ENCODE peak calls at places on chromosomes 4 and X, in ten cellular contexts. Q is MCF 10A; V is stimulated activated CD8-positive, alpha-beta memory T cell treated with anti-CD3 and anti-CD28 coated beads, Interleukin-7, amount 100 ng/mL, for 1 hour; H is caudate nucleus; Y is endothelial cell of umbilical vein; M is activated CD8-positive, alpha-beta memory T cell treated with anti-CD3 and anti-CD28 coated beads for 48 hours; O is activated naive CD4-positive, alpha-beta T cell; X is HEK293T; D is ecto neural progenitor cell; C is Daoy. G is an unnamed sample.

GRCh38 chrX:12441376-12442128 is 303.3 kb downstream of the FRMPD4 start:
- DNase-seq in Q (peak), V (no peak), H (no peak), Y (no peak), M (no peak), O (no peak), X (no peak), D (no peak), C (peak), G (no peak)

GRCh38 chr4:83535520-83535944 is 376 bp upstream of the GPAT3 start:
- DNase-seq in Q (peak), V (no peak), H (peak), Y (peak), M (no peak), O (peak), X (peak), D (peak), C (peak), G (no peak)

GRCh38 chr4:36235306-36235705 is 9.0 kb downstream of the ARAP2 start:
- DNase-seq in Q (peak), V (no peak), H (no peak), Y (no peak), M (no peak), O (no peak), X (no peak), D (no peak), C (peak), G (no peak)

GRCh38 chr4:116585240-116585639 is 500.1 kb downstream of the TRAM1L1 start:
- DNase-seq in Q (peak), V (no peak), H (no peak), Y (peak), M (no peak), O (no peak), X (no peak), D (no peak), C (no peak), G (no peak)

GRCh38 chrX:102858826-102859627 is 78.0 kb upstream of the RAB40AL start:
- DNase-seq in Q (no peak), V (no peak), H (no peak), Y (no peak), M (no peak), O (no peak), X (no peak), D (no peak), C (no peak), G (no peak)

GRCh38 chrX:45952030-45952429 is 593.2 kb downstream of the ZNF674 start:
- DNase-seq in Q (no peak), V (no peak), H (no peak), Y (no peak), M (no peak), O (no peak), X (peak), D (no peak), C (no peak), G (no peak)

GRCh38 chrX:14948701-14949100 is 75.5 kb downstream of the MOSPD2 start:
- DNase-seq in Q (no peak), V (no peak), H (no peak), Y (no peak), M (no peak), O (no peak), X (no peak), D (no peak), C (no peak), G (no peak)

GRCh38 chr4:8553958-8554357 is 26.2 kb upstream of the GPR78 start:
- DNase-seq in Q (no peak), V (no peak), H (no peak), Y (no peak), M (no peak), O (no peak), X (no peak), D (no peak), C (no peak), G (no peak)

GRCh38 chrX:85698921-85699320 is 319.5 kb upstream of the POF1B start:
- DNase-seq in Q (no peak), V (no peak), H (no peak), Y (no peak), M (no peak), O (no peak), X (no peak), D (peak), C (no peak), G (no peak)

GRCh38 chrX:53716328-53717088 is 30.0 kb upstream of the HUWE1 start:
- DNase-seq in Q (no peak), V (peak), H (no peak), Y (peak), M (no peak), O (no peak), X (no peak), D (no peak), C (peak), G (no peak)

GRCh38 chr4:95549246-95550138 is 719 bp upstream of the UNC5C start:
- DNase-seq in Q (peak), V (no peak), H (peak), Y (peak), M (no peak), O (no peak), X (no peak), D (peak), C (peak), G (no peak)